ENCODE peak calls at places on chromosomes 4 and X, in four cellular contexts. W is H7; X is stimulated activated CD8-positive, alpha-beta memory T cell treated with anti-CD3 and anti-CD28 coated beads, Interleukin-15, amount 100 ng/mL, for 4 hours; S is cardiac muscle cell. V is an unnamed sample.

GRCh38 chr4:72553540-72553939 is 15.5 kb downstream of the ADAMTS3 start:
- DNase-seq in X (no peak), W (no peak), S (peak), V (no peak)

GRCh38 chrX:12011075-12011474 is 127.2 kb upstream of the FRMPD4 start:
- DNase-seq in W (no peak), S (no peak), X (no peak), V (no peak)

GRCh38 chr4:168856312-168856711 is 153.7 kb downstream of the CBR4 start:
- DNase-seq in W (no peak), S (no peak), X (no peak), V (no peak)

GRCh38 chr4:7964890-7965662 is 25.4 kb upstream of the AFAP1 start:
- DNase-seq in X (no peak), S (no peak), W (no peak), V (no peak)

GRCh38 chr4:2416564-2417195 is 1.8 kb downstream of the ZFYVE28 start:
- DNase-seq in S (peak), W (peak), X (no peak), V (no peak)

GRCh38 chr4:13331827-13332226 is 152.3 kb downstream of the RAB28 start:
- DNase-seq in X (no peak), S (no peak), W (no peak), V (no peak)

GRCh38 chrX:115898382-115899001 is 272.1 kb upstream of the AGTR2 start:
- DNase-seq in S (peak), W (peak), X (no peak), V (no peak)

GRCh38 chr4:11367371-11367770 is 61.3 kb downstream of the HS3ST1 start:
- DNase-seq in S (peak), W (peak), X (no peak), V (peak)

GRCh38 chrX:69988955-69989394 is 60.8 kb downstream of the AWAT2 start:
- DNase-seq in W (no peak), X (no peak), S (no peak), V (no peak)

GRCh38 chr4:89331637-89332544 is 24.3 kb upstream of the GPRIN3 start:
- DNase-seq in X (no peak), S (peak), W (no peak), V (no peak)

GRCh38 chr4:37471971-37472370 is 214.2 kb downstream of the RELL1 start:
- DNase-seq in X (no peak), W (no peak), S (no peak), V (no peak)

GRCh38 chr4:86250616-86251015 is 109.2 kb downstream of the MAPK10 start:
- DNase-seq in S (no peak), X (no peak), W (no peak), V (no peak)

GRCh38 chr4:132344924-132345828 is 803.9 kb upstream of the PCDH10 start:
- DNase-seq in S (no peak), X (no peak), W (no peak), V (no peak)

GRCh38 chr4:39308576-39308975 is 57.6 kb downstream of the RFC1 start:
- DNase-seq in S (no peak), X (no peak), W (no peak), V (no peak)

GRCh38 chr4:139562839-139563238 is 6.8 kb upstream of the SETD7 start:
- DNase-seq in W (no peak), S (no peak), X (no peak), V (no peak)

GRCh38 chrX:97787849-97788248 is 904.1 kb downstream of the RPA4 start:
- DNase-seq in W (no peak), X (no peak), S (no peak), V (no peak)

GRCh38 chrX:39205467-39205866 is 404.2 kb downstream of the MID1IP1 start:
- DNase-seq in W (no peak), X (no peak), S (no peak), V (no peak)

GRCh38 chr4:159190646-159191045 is 87.8 kb downstream of the RAPGEF2 start:
- DNase-seq in X (no peak), S (no peak), W (no peak), V (no peak)

GRCh38 chrX:21412883-21413282 is 38.7 kb downstream of the CNKSR2 start:
- DNase-seq in S (no peak), X (no peak), W (no peak), V (no peak)

GRCh38 chr4:8340721-8341680 is 71.4 kb downstream of the HTRA3 start:
- DNase-seq in S (no peak), X (no peak), W (no peak), V (peak)

GRCh38 chrX:46588263-46588662 is 14.7 kb downstream of the CHST7 start:
- DNase-seq in X (no peak), W (no peak), S (no peak), V (no peak)

GRCh38 chrX:63581390-63581789 is 203.6 kb downstream of the ARHGEF9 start:
- DNase-seq in W (no peak), X (no peak), S (no peak), V (no peak)

GRCh38 chr4:76562161-76562560 is 127.1 kb downstream of the SHROOM3 start:
- DNase-seq in W (no peak), S (no peak), X (no peak), V (no peak)

GRCh38 chr4:101191302-101192098 is 155.8 kb downstream of the PPP3CA start:
- DNase-seq in W (no peak), X (no peak), S (no peak), V (peak)

GRCh38 chrX:110428144-110428543 is 69.5 kb downstream of the RTL9 start:
- DNase-seq in S (no peak), W (no peak), X (no peak), V (no peak)

GRCh38 chr4:76087007-76087769 is 12.7 kb downstream of the ART3 start:
- DNase-seq in X (no peak), S (peak), W (peak), V (peak)

GRCh38 chrX:19875051-19875432 is 12.4 kb downstream of the SH3KBP1 start:
- DNase-seq in X (no peak), S (no peak), W (no peak), V (no peak)

GRCh38 chr4:158190736-158191135 is 17.9 kb upstream of the GASK1B start:
- DNase-seq in W (no peak), X (no peak), S (no peak), V (no peak)

GRCh38 chr4:7872264-7872771 is 67.3 kb downstream of the AFAP1 start:
- DNase-seq in W (no peak), X (no peak), S (no peak), V (peak)

GRCh38 chr4:164446516-164446915 is 307.4 kb upstream of the SMIM31 start:
- DNase-seq in X (no peak), W (no peak), S (no peak), V (no peak)

GRCh38 chrX:17160971-17161370 is 214.0 kb upstream of the NHS start:
- DNase-seq in W (peak), X (no peak), S (no peak), V (no peak)

GRCh38 chrX:104902070-104902469 is 318.4 kb downstream of the TEX13A start:
- DNase-seq in S (no peak), X (no peak), W (no peak), V (no peak)

GRCh38 chrX:130097507-130098201 is 12.6 kb downstream of the ELF4 start:
- DNase-seq in X (no peak), W (peak), S (no peak), V (no peak)

GRCh38 chrX:130836447-130836846 is 66.6 kb downstream of the ENOX2 start:
- DNase-seq in X (no peak), W (no peak), S (peak), V (no peak)

GRCh38 chrX:110001702-110002299 is 1.1 kb upstream of the TMEM164 start:
- DNase-seq in W (no peak), X (no peak), S (no peak), V (no peak)

V was measured in hypothalamus.